ENCODE peak calls at places on chromosomes 6 and 20, in eight cellular contexts. One of them, this sample, is unnamed.

GRCh38 chr6:55980627-55981211 is 105.3 kb upstream of the BMP5 start:
- DNase-seq in activated CD4-positive, alpha-beta T cell treated with anti-CD3 and anti-CD28 coated beads for 1 hour: no peak
- DNase-seq in NCI-H510A treated with DMSO at 0.1 percent for 48 hours: peak
- DNase-seq in cardiac fibroblast: peak
- DNase-seq in HTR-8/SVneo: peak
- DNase-seq in GM19239: no peak
- DNase-seq in HCEC 1CT: peak
- DNase-seq in iPS-NIHi11: peak
- DNase-seq in this sample: no peak

GRCh38 chr20:41309817-41310216 is 7.7 kb downstream of the ZHX3 start:
- DNase-seq in activated CD4-positive, alpha-beta T cell treated with anti-CD3 and anti-CD28 coated beads for 1 hour: no peak
- DNase-seq in NCI-H510A treated with DMSO at 0.1 percent for 48 hours: no peak
- DNase-seq in cardiac fibroblast: peak
- DNase-seq in HTR-8/SVneo: no peak
- DNase-seq in GM19239: no peak
- DNase-seq in HCEC 1CT: peak
- DNase-seq in iPS-NIHi11: no peak
- DNase-seq in this sample: no peak

GRCh38 chr20:4193053-4193452 is 177.7 kb upstream of the RNF24 start:
- DNase-seq in activated CD4-positive, alpha-beta T cell treated with anti-CD3 and anti-CD28 coated beads for 1 hour: no peak
- DNase-seq in NCI-H510A treated with DMSO at 0.1 percent for 48 hours: no peak
- DNase-seq in cardiac fibroblast: no peak
- DNase-seq in HTR-8/SVneo: no peak
- DNase-seq in GM19239: no peak
- DNase-seq in HCEC 1CT: no peak
- DNase-seq in iPS-NIHi11: no peak
- DNase-seq in this sample: no peak

GRCh38 chr20:4925842-4926530 is 75.3 kb downstream of the SLC23A2 start:
- DNase-seq in activated CD4-positive, alpha-beta T cell treated with anti-CD3 and anti-CD28 coated beads for 1 hour: no peak
- DNase-seq in NCI-H510A treated with DMSO at 0.1 percent for 48 hours: no peak
- DNase-seq in cardiac fibroblast: peak
- DNase-seq in HTR-8/SVneo: no peak
- DNase-seq in GM19239: no peak
- DNase-seq in HCEC 1CT: peak
- DNase-seq in iPS-NIHi11: no peak
- DNase-seq in this sample: no peak

GRCh38 chr6:50889912-50890311 is 71.2 kb downstream of the TFAP2B start:
- DNase-seq in activated CD4-positive, alpha-beta T cell treated with anti-CD3 and anti-CD28 coated beads for 1 hour: no peak
- DNase-seq in NCI-H510A treated with DMSO at 0.1 percent for 48 hours: no peak
- DNase-seq in cardiac fibroblast: no peak
- DNase-seq in HTR-8/SVneo: no peak
- DNase-seq in GM19239: no peak
- DNase-seq in HCEC 1CT: no peak
- DNase-seq in iPS-NIHi11: no peak
- DNase-seq in this sample: no peak

GRCh38 chr6:170090561-170090960 is 200.3 kb downstream of the DLL1 start:
- DNase-seq in activated CD4-positive, alpha-beta T cell treated with anti-CD3 and anti-CD28 coated beads for 1 hour: no peak
- DNase-seq in NCI-H510A treated with DMSO at 0.1 percent for 48 hours: no peak
- DNase-seq in cardiac fibroblast: no peak
- DNase-seq in HTR-8/SVneo: no peak
- DNase-seq in GM19239: no peak
- DNase-seq in HCEC 1CT: no peak
- DNase-seq in iPS-NIHi11: no peak
- DNase-seq in this sample: no peak

GRCh38 chr6:25010917-25011625 is 75.3 kb upstream of the RIPOR2 start:
- DNase-seq in activated CD4-positive, alpha-beta T cell treated with anti-CD3 and anti-CD28 coated beads for 1 hour: no peak
- DNase-seq in NCI-H510A treated with DMSO at 0.1 percent for 48 hours: no peak
- DNase-seq in cardiac fibroblast: peak
- DNase-seq in HTR-8/SVneo: no peak
- DNase-seq in GM19239: no peak
- DNase-seq in HCEC 1CT: peak
- DNase-seq in iPS-NIHi11: no peak
- DNase-seq in this sample: no peak

GRCh38 chr6:11613858-11614257 is 76.3 kb downstream of the TMEM170B start:
- DNase-seq in activated CD4-positive, alpha-beta T cell treated with anti-CD3 and anti-CD28 coated beads for 1 hour: no peak
- DNase-seq in NCI-H510A treated with DMSO at 0.1 percent for 48 hours: no peak
- DNase-seq in cardiac fibroblast: peak
- DNase-seq in HTR-8/SVneo: no peak
- DNase-seq in GM19239: no peak
- DNase-seq in HCEC 1CT: peak
- DNase-seq in iPS-NIHi11: no peak
- DNase-seq in this sample: no peak

GRCh38 chr6:141443032-141443431 is 689.7 kb upstream of the GJE1 start:
- DNase-seq in activated CD4-positive, alpha-beta T cell treated with anti-CD3 and anti-CD28 coated beads for 1 hour: no peak
- DNase-seq in NCI-H510A treated with DMSO at 0.1 percent for 48 hours: no peak
- DNase-seq in cardiac fibroblast: no peak
- DNase-seq in HTR-8/SVneo: no peak
- DNase-seq in GM19239: no peak
- DNase-seq in HCEC 1CT: no peak
- DNase-seq in iPS-NIHi11: no peak
- DNase-seq in this sample: no peak

GRCh38 chr20:36575066-36575743 is 1.8 kb downstream of the TGIF2 start:
- DNase-seq in activated CD4-positive, alpha-beta T cell treated with anti-CD3 and anti-CD28 coated beads for 1 hour: no peak
- DNase-seq in NCI-H510A treated with DMSO at 0.1 percent for 48 hours: peak
- DNase-seq in cardiac fibroblast: peak
- DNase-seq in HTR-8/SVneo: peak
- DNase-seq in GM19239: peak
- DNase-seq in HCEC 1CT: peak
- DNase-seq in iPS-NIHi11: peak
- DNase-seq in this sample: peak

GRCh38 chr6:7479801-7480266 is 61.6 kb upstream of the DSP start:
- DNase-seq in activated CD4-positive, alpha-beta T cell treated with anti-CD3 and anti-CD28 coated beads for 1 hour: no peak
- DNase-seq in NCI-H510A treated with DMSO at 0.1 percent for 48 hours: no peak
- DNase-seq in cardiac fibroblast: peak
- DNase-seq in HTR-8/SVneo: peak
- DNase-seq in GM19239: no peak
- DNase-seq in HCEC 1CT: no peak
- DNase-seq in iPS-NIHi11: peak
- DNase-seq in this sample: no peak

GRCh38 chr20:48771542-48771941 is 56.3 kb downstream of the PREX1 start:
- DNase-seq in activated CD4-positive, alpha-beta T cell treated with anti-CD3 and anti-CD28 coated beads for 1 hour: no peak
- DNase-seq in NCI-H510A treated with DMSO at 0.1 percent for 48 hours: no peak
- DNase-seq in cardiac fibroblast: no peak
- DNase-seq in HTR-8/SVneo: no peak
- DNase-seq in GM19239: no peak
- DNase-seq in HCEC 1CT: no peak
- DNase-seq in iPS-NIHi11: no peak
- DNase-seq in this sample: no peak